ENCODE peak calls at places on chromosomes 2 and 18, in eight cellular contexts. H is left lung; P is cardiac muscle cell; N is Peyer's patch; T is H1; G is brain microvascular endothelial cell; S is testis; O is CD4-positive, alpha-beta T cell. Z is an unnamed sample. For H3K27me3, the result is how much of the 10 kb centered on the place peaks cover.

GRCh38 chr2:26884486-26884885 is 36.6 kb downstream of the DPYSL5 start:
- DNase-seq in P (peak), S (no peak), H (no peak), G (no peak), O (no peak), T (no peak), N (no peak), Z (no peak)

GRCh38 chr2:145207884-145208283 is 688.0 kb upstream of the ZEB2 start:
- DNase-seq in N (no peak), O (no peak), H (no peak), S (no peak), T (no peak), G (no peak), P (no peak), Z (no peak)

GRCh38 chr18:52716926-52717325 is 376.9 kb downstream of the DCC start:
- DNase-seq in T (no peak), P (peak), N (no peak), O (no peak), S (peak), H (no peak), G (peak), Z (no peak)

GRCh38 chr2:190404487-190404886 is 3.7 kb upstream of the MFSD6 start:
- DNase-seq in H (no peak), N (no peak), T (no peak), S (no peak), G (peak), P (no peak), O (no peak), Z (no peak)

GRCh38 chr2:10103179-10103578 is 19.4 kb upstream of the RRM2 start:
- DNase-seq in N (no peak), H (no peak), O (no peak), T (no peak), S (no peak), P (no peak), G (no peak), Z (no peak)

GRCh38 chr2:71570951-71571460 is 117.6 kb downstream of the DYSF start:
- DNase-seq in H (no peak), G (no peak), S (no peak), O (no peak), N (no peak), T (no peak), P (no peak), Z (no peak)

GRCh38 chr2:72794572-72794971 is 31.3 kb downstream of the EXOC6B start:
- DNase-seq in T (no peak), H (no peak), S (no peak), G (no peak), O (no peak), P (no peak), N (no peak), Z (no peak)

GRCh38 chr2:238700122-238700457 is 147.8 kb upstream of the TWIST2 start:
- DNase-seq in G (no peak), O (no peak), T (no peak), N (no peak), P (no peak), H (peak), S (no peak), Z (peak)

GRCh38 chr2:98730851-98731708 is at the start of gene MGAT4A:
- DNase-seq in G (no peak), H (peak), T (peak), N (peak), S (peak), O (peak), P (peak), Z (peak)

GRCh38 chr2:9745153-9745899 is 97.9 kb upstream of the TAF1B start:
- DNase-seq in P (no peak), T (no peak), O (no peak), S (no peak), H (no peak), G (no peak), N (no peak), Z (no peak)

GRCh38 chr18:13201315-13201714 is 17.2 kb upstream of the LDLRAD4 start:
- DNase-seq in G (no peak), P (no peak), N (no peak), H (no peak), S (no peak), T (no peak), O (no peak), Z (no peak)

GRCh38 chr2:7145707-7146106 is 228.5 kb downstream of the RNF144A start:
- DNase-seq in G (no peak), T (no peak), S (no peak), P (no peak), O (no peak), N (no peak), H (no peak), Z (no peak)

GRCh38 chr2:10931710-10932255 is 20.0 kb downstream of the KCNF1 start:
- DNase-seq in S (no peak), G (no peak), H (no peak), P (no peak), T (no peak), N (no peak), O (no peak), Z (no peak)

GRCh38 chr2:218999881-219000568 is 6.8 kb upstream of the CRYBA2 start:
- DNase-seq in O (no peak), S (no peak), N (no peak), G (no peak), P (peak), T (peak), H (no peak), Z (no peak)

GRCh38 chr2:156399950-156400703 is 36.1 kb upstream of the GPD2 start:
- DNase-seq in G (peak), N (peak), O (no peak), P (peak), T (peak), S (peak), H (peak), Z (peak)

GRCh38 chr2:1366546-1367134 is 46.6 kb upstream of the TPO start:
- DNase-seq in H (peak), S (peak), G (no peak), O (no peak), T (no peak), N (no peak), P (no peak), Z (peak)

GRCh38 chr2:133523406-133523805 is 44.9 kb downstream of the NCKAP5 start:
- DNase-seq in O (no peak), P (no peak), N (no peak), H (no peak), S (no peak), G (no peak), T (no peak), Z (no peak)

GRCh38 chr2:133525090-133525489 is 43.2 kb downstream of the NCKAP5 start:
- DNase-seq in H (no peak), P (no peak), T (no peak), N (no peak), O (no peak), G (no peak), S (no peak), Z (no peak)

GRCh38 chr2:133518646-133519344 is 49.5 kb downstream of the NCKAP5 start:
- DNase-seq in G (no peak), O (no peak), T (no peak), N (no peak), P (no peak), H (no peak), S (no peak), Z (no peak)

GRCh38 chr2:133522204-133522603 is 46.1 kb downstream of the NCKAP5 start:
- DNase-seq in T (no peak), G (no peak), N (no peak), S (no peak), O (no peak), P (no peak), H (no peak), Z (no peak)

GRCh38 chr2:133521146-133521745 is 47.0 kb downstream of the NCKAP5 start:
- DNase-seq in T (no peak), G (no peak), N (no peak), P (no peak), S (no peak), O (no peak), H (no peak), Z (no peak)
- H3K27me3 ChIP-seq in T (under half), G (under half), N (under half), P (under half), S (under half), O (under half), H (under half), Z (under half)

DNA sequence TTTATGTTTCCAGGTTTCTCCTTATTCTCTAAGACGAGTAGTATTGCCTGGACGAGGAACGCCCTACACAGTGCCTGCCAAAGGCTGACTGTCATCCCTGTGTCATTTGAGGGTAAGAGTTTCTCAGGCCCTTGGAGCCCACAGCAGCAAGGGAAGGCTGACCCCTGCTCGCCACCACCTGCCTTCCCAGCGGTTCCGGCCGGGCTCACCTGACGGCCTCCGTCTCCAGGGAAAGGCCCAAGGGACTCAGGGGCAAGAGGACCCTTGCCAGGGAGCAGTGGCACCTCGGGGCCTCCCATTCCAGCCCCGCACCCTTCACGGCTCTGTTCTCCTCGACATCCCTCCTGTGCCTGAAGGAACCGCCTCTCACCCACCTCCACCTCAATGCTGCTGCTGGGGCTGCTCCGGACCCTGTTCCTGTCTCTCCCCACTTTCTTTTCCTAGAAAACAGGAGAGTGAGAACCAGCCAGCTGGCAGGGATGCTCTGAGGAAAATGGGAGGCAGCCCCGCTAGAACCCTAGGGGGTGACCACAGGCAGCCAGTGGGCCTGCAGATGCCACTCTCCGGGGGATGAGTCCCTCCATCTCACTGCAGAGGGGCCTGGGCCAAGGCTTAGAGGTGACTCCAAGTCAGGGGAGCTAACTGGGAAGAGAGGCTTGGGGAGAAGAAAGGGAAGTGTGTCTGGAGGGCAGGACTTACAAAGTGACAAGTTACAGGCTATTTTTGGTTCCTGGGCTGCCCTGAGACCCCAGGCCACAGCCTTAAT is 1.8 kb downstream of the LIMS2 start:
- DNase-seq in O (no peak), N (no peak), S (peak), H (no peak), T (peak), G (no peak), P (peak), Z (no peak)
- H3K27me3 ChIP-seq in O (half or more), N (under half), S (under half), H (under half), T (under half), G (under half), P (under half), Z (under half)

GRCh38 chr2:23614701-23615100 is 229.7 kb downstream of the KLHL29 start:
- DNase-seq in N (no peak), P (no peak), H (no peak), O (no peak), S (no peak), T (no peak), G (no peak), Z (no peak)
- H3K27me3 ChIP-seq in N (under half), P (under half), H (under half), O (under half), S (under half), T (under half), G (under half), Z (under half)

GRCh38 chr2:114753145-114753544 is 310.7 kb downstream of the DPP10 start:
- DNase-seq in N (no peak), S (no peak), G (no peak), P (no peak), H (no peak), T (no peak), O (no peak), Z (no peak)
- H3K27me3 ChIP-seq in N (under half), S (under half), G (under half), P (under half), H (under half), T (under half), O (under half), Z (under half)